ENCODE peak calls at places on chromosomes 16 and 17, in four cellular contexts. I is neural progenitor cell, F is IMR-90, L is fibroblast of lung. A is an unnamed sample.

GRCh38 chr17:63406689-63407330 is 39.3 kb downstream of the CYB561 start:
- DNase-seq in L (peak), F (peak), I (peak), A (peak)

GRCh38 chr16:85661131-85662035 is 27.4 kb downstream of the GINS2 start:
- DNase-seq in F (no peak), L (no peak), I (no peak), A (no peak)

GRCh38 chr16:2280981-2281542 is 13.1 kb upstream of the RNPS1 start:
- DNase-seq in L (no peak), F (no peak), I (no peak), A (no peak)

GRCh38 chr17:12613566-12613965 is 52.1 kb upstream of the MYOCD start:
- DNase-seq in L (no peak), F (peak), I (no peak), A (no peak)

GRCh38 chr16:66458853-66459252 is 31.8 kb downstream of the BEAN1 start:
- DNase-seq in I (no peak), L (no peak), F (no peak), A (no peak)

GRCh38 chr16:50427107-50427506 is 58.3 kb upstream of the BRD7 start:
- DNase-seq in I (no peak), L (no peak), F (no peak), A (no peak)

GRCh38 chr17:41914358-41914766 is 4.4 kb downstream of the ACLY start:
- DNase-seq in F (peak), I (peak), L (peak), A (no peak)

GRCh38 chr17:40618754-40619625 is 28.6 kb downstream of the SMARCE1 start:
- DNase-seq in F (no peak), I (no peak), L (no peak), A (peak)

GRCh38 chr17:50883850-50884291 is 17.7 kb upstream of the TOB1 start:
- DNase-seq in F (no peak), L (no peak), I (no peak), A (peak)

GRCh38 chr16:87160218-87160617 is 157.0 kb downstream of the C16orf95 start:
- DNase-seq in L (peak), I (no peak), F (no peak), A (no peak)

GRCh38 chr17:78124081-78124835 is 4.3 kb downstream of the TMC6 start:
- DNase-seq in L (no peak), F (no peak), I (no peak), A (no peak)

GRCh38 chr16:53053967-53054669 is 673 bp upstream of the CHD9 start:
- DNase-seq in I (no peak), L (peak), F (no peak), A (peak)

GRCh38 chr16:53829186-53829747 is 125.3 kb downstream of the FTO start:
- DNase-seq in L (peak), F (peak), I (no peak), A (no peak)

GRCh38 chr16:85210423-85211169 is 98.3 kb upstream of the CIBAR2 start:
- DNase-seq in I (no peak), L (peak), F (peak), A (no peak)

GRCh38 chr17:39144414-39144813 is 7.0 kb downstream of the PLXDC1 start:
- DNase-seq in I (no peak), L (peak), F (peak), A (peak)

GRCh38 chr17:83114706-83115105 is 35.3 kb downstream of the METRNL start:
- DNase-seq in L (no peak), F (no peak), I (no peak), A (no peak)

GRCh38 chr16:14186007-14186953 is 115.2 kb downstream of the MRTFB start:
- DNase-seq in L (peak), I (peak), F (peak), A (no peak)

GRCh38 chr17:38455288-38455915 is 27.1 kb downstream of the ARHGAP23 start:
- DNase-seq in L (no peak), I (peak), F (no peak), A (no peak)

GRCh38 chr17:42132941-42133340 is 10.3 kb downstream of the HSPB9 start:
- DNase-seq in F (peak), I (no peak), L (peak), A (peak)

GRCh38 chr17:65552214-65552613 is 9.2 kb downstream of the AXIN2 start:
- DNase-seq in L (no peak), F (no peak), I (no peak), A (peak)

GRCh38 chr17:6591599-6592158 is 35.3 kb upstream of the PITPNM3 start:
- DNase-seq in F (peak), L (peak), I (no peak), A (no peak)

GRCh38 chr17:45247429-45248131 is 14.3 kb downstream of the SPATA32 start:
- DNase-seq in I (peak), L (peak), F (peak), A (peak)

GRCh38 chr16:88737298-88738166 is 31.2 kb downstream of the CTU2 start:
- DNase-seq in I (peak), F (peak), L (peak), A (peak)

GRCh38 chr17:58335061-58335731 is 6.6 kb upstream of the TSPOAP1 start:
- DNase-seq in F (no peak), I (no peak), L (no peak), A (no peak)

GRCh38 chr17:73748521-73748920 is 104.3 kb upstream of the SDK2 start:
- DNase-seq in I (no peak), F (no peak), L (no peak), A (no peak)

GRCh38 chr16:49921791-49922456 is 66.0 kb upstream of the ZNF423 start:
- DNase-seq in I (peak), F (peak), L (peak), A (peak)

GRCh38 chr17:37791434-37791833 is 46.6 kb upstream of the HNF1B start:
- DNase-seq in L (peak), F (peak), I (peak), A (peak)

GRCh38 chr17:44348234-44348987 is 3.3 kb downstream of the GRN start:
- DNase-seq in I (no peak), L (no peak), F (peak), A (no peak)

GRCh38 chr16:68396481-68396880 is 51.8 kb downstream of the SMPD3 start:
- DNase-seq in L (peak), F (peak), I (peak), A (peak)

GRCh38 chr16:67283826-67284555 is 4.7 kb downstream of the PLEKHG4 start:
- DNase-seq in F (no peak), L (no peak), I (no peak), A (no peak)

GRCh38 chr17:55883112-55883511 is 132.3 kb downstream of the PCTP start:
- DNase-seq in L (no peak), I (peak), F (no peak), A (no peak)

DNA sequence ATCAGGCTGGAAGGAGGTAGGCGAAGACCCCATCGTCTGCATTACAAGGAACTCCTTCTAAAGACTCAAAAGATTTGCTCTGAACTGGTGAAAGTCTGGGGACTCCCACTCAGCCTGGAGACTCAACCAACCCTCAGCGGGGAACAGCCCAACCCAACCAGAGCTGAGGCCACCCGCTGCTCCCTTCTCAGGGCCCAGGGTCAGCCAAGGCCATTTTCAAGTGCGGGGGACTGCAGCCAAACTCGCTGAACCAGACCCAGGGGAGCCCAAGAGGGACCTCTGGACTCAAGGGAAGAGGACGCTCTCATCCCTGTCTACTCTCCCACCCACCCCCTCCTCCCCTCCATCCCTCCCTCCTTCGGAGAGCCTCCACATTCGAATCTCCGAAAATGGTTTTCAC is 24.1 kb downstream of the XYLT1 start:
- DNase-seq in F (no peak), L (no peak), I (no peak), A (no peak)
- H3K27ac ChIP-seq in F (no peak), L (no peak), I (no peak), A (no peak)

GRCh38 chr17:2395258-2396170 is 5.3 kb downstream of the MNT start:
- DNase-seq in F (peak), L (no peak), I (no peak), A (peak)
- TF ChIP-seq CTCF in F (peak), L (no peak), I (peak), A (no peak)

GRCh38 chr17:82101767-82102679 is 4.0 kb upstream of the FASN start:
- DNase-seq in L (no peak), I (no peak), F (no peak), A (no peak)

GRCh38 chr17:82105882-82106696 is 8.1 kb upstream of the FASN start:
- DNase-seq in L (peak), F (peak), I (peak), A (peak)

GRCh38 chr17:82104797-82105416 is 6.9 kb upstream of the FASN start:
- DNase-seq in I (no peak), F (no peak), L (no peak), A (no peak)

GRCh38 chr17:82105417-82105881 is 7.4 kb upstream of the FASN start:
- DNase-seq in L (no peak), F (no peak), I (no peak), A (no peak)

DNA sequence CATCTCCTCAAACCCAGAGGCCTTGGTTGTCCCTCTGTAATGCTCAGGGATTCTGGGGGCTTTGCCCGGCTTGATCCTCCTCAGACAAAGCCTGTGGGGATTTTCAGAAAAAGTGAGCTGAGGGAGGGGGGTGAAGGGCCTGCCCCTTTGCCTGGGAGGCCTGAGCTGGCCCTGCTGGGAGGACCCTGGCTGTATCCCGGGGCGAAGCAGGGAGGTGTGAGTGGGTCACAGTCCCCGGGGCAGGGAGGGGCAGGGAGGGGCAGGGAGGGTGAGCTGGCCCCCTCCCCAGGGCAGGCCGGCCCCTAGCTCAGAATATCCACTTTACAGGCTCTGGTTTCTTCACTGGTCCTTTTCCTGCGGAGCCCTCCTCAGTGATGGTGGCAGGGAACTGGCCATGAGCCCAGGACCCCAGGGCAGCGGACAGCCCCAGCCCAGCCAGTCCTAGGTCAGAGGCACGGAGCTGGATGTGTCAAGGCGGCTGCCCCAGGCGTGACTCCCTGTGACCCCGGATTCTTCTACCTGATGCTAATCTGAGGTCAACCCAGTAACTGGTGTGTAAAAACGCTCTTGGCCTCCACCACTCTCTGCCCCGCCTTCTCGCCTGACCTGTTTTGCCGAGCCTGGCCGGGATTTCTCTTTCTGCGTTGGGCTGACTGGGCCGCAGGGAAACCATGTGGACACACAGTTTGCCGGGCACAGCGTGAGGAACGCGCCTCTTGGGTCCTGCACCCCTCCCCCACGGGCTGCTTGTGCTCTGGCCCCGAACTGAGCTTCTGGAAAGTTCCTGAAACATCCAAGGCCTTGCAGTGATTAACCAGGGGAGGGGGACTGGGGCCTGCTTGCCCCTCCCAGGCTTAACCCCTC is 5.8 kb upstream of the FASN start:
- DNase-seq in L (peak), I (peak), F (no peak), A (peak)
- H3K9ac ChIP-seq in L (no peak), I (no peak), F (no peak), A (no peak)

DNA sequence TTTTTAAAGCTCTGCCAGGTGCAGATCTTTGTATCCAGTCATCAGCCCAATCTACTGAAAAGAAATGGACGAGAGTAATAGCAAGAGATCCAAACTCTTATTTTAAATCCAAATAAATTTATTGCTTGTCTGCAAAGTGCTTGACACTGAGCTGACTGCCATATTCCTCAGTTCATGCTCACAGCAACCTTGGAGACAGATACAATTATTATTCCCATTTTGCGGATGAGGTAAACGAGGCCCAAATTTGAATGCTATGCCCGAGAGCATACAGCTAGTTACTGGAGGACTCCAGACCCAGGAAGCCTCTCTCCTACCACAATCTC is 620 bp downstream of the NOB1 start:
- DNase-seq in I (no peak), L (no peak), F (no peak), A (no peak)
- H3K27ac ChIP-seq in I (no peak), L (peak), F (peak), A (peak)

GRCh38 chr17:36609498-36609862 is 8.1 kb downstream of the MRM1 start:
- DNase-seq in F (no peak), L (no peak), I (no peak), A (no peak)
- TF ChIP-seq CTCF in F (no peak), L (no peak), I (no peak), A (no peak)

GRCh38 chr17:72163474-72163873 is 42.7 kb downstream of the SOX9 start:
- DNase-seq in L (no peak), I (no peak), F (no peak), A (no peak)

GRCh38 chr17:72162569-72162968 is 41.7 kb downstream of the SOX9 start:
- DNase-seq in I (no peak), L (no peak), F (no peak), A (no peak)

GRCh38 chr17:72164340-72164739 is 43.5 kb downstream of the SOX9 start:
- DNase-seq in I (no peak), F (peak), L (no peak), A (no peak)

GRCh38 chr17:72158895-72159885 is 38.4 kb downstream of the SOX9 start:
- DNase-seq in L (peak), I (no peak), F (peak), A (no peak)
- H3K9ac ChIP-seq in L (no peak), I (no peak), F (no peak), A (no peak)

DNA sequence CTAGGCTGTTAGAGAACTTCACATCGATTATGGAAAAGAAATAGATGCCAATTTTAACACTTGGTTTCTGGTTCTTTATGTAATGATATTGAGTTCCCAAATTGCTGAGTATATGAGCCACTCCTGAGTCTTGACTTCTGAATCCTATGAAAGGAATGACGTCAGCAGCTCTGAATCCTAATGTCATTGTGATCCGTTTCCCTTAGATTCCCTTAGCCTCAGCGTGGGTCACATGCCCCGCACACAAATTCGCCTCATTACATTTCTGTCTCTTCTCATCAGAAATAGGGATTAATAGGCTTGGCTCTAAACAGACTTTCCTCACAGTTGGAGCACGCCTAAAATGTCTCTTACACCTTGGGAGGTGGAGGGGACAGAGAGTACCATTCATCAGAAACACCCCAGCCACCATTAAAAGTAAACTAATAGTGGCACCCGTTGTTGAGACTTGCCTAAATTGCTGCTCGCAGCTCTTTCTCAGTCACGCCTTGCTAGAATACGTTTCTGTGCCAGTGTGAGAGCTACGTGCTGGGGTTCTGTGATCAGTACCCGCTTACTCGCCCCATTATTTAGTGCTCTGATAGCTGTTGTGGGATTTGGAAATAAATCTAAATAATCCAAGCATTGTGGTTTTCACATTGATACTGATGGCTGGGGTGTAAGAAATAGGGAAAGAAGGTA is 7.1 kb downstream of the MRM3 start:
- DNase-seq in L (no peak), F (peak), I (no peak), A (no peak)
- H3K27ac ChIP-seq in L (no peak), F (no peak), I (no peak), A (no peak)

GRCh38 chr16:27368358-27368722 is 33.6 kb upstream of the IL21R start:
- DNase-seq in I (no peak), L (no peak), F (no peak), A (no peak)
- TF ChIP-seq CTCF in I (no peak), L (no peak), F (no peak), A (peak)

GRCh38 chr17:51995797-51996403 is 162.6 kb downstream of the CA10 start:
- DNase-seq in F (no peak), L (no peak), I (no peak), A (no peak)
- H3K9ac ChIP-seq in F (no peak), L (no peak), I (no peak), A (no peak)